ENCODE peak calls at places on chromosomes 16 and 17, in four cellular contexts. S is H9, U is H1, Z is mesendoderm. Q is an unnamed sample.

GRCh38 chr17:56557682-56558081 is 35.8 kb upstream of the NOG start:
- DNase-seq in S (no peak), U (no peak), Z (no peak), Q (no peak)

GRCh38 chr17:55458977-55459376 is 37.3 kb upstream of the MMD start:
- DNase-seq in S (no peak), U (no peak), Z (no peak), Q (peak)

GRCh38 chr17:71453876-71454422 is 666.9 kb upstream of the SOX9 start:
- DNase-seq in S (no peak), U (no peak), Z (no peak), Q (no peak)

GRCh38 chr17:21355586-21355985 is 20.6 kb upstream of the KCNJ12 start:
- DNase-seq in S (no peak), U (no peak), Z (no peak), Q (no peak)

GRCh38 chr17:79783891-79784290 is 5.9 kb downstream of the CBX2 start:
- DNase-seq in S (no peak), U (no peak), Z (no peak), Q (no peak)

GRCh38 chr16:57284206-57284951 is at the start of gene PLLP:
- DNase-seq in S (peak), U (peak), Z (peak), Q (peak)

GRCh38 chr16:8634991-8635736 is 13.7 kb downstream of the METTL22 start:
- DNase-seq in S (peak), U (peak), Z (peak), Q (peak)

GRCh38 chr16:25151996-25152395 is 40.5 kb downstream of the LCMT1 start:
- DNase-seq in S (no peak), U (no peak), Z (peak), Q (peak)

GRCh38 chr17:30995347-30995746 is 24.5 kb downstream of the RNF135 start:
- DNase-seq in S (no peak), U (no peak), Z (no peak), Q (peak)

GRCh38 chr17:78130080-78130438 is 512 bp upstream of the TMC8 start:
- DNase-seq in S (no peak), U (no peak), Z (no peak), Q (no peak)

GRCh38 chr17:75774988-75775668 is 9.5 kb upstream of the UNK start:
- DNase-seq in S (peak), U (peak), Z (peak), Q (peak)

GRCh38 chr16:88772871-88773811 is 11.9 kb downstream of the PIEZO1 start:
- DNase-seq in S (no peak), U (no peak), Z (peak), Q (peak)

GRCh38 chr16:88771294-88771772 is 13.7 kb downstream of the PIEZO1 start:
- DNase-seq in S (no peak), U (no peak), Z (no peak), Q (no peak)

GRCh38 chr16:88768041-88768876 is 16.8 kb downstream of the PIEZO1 start:
- DNase-seq in S (no peak), U (no peak), Z (no peak), Q (peak)

GRCh38 chr16:88769617-88770458 is 15.2 kb downstream of the PIEZO1 start:
- DNase-seq in S (peak), U (peak), Z (peak), Q (no peak)

GRCh38 chr16:88770459-88771293 is 14.3 kb downstream of the PIEZO1 start:
- DNase-seq in S (peak), U (no peak), Z (peak), Q (peak)
- H3K56ac ChIP-seq in S (no peak), U (no peak), Z (peak), Q (no peak)

DNA sequence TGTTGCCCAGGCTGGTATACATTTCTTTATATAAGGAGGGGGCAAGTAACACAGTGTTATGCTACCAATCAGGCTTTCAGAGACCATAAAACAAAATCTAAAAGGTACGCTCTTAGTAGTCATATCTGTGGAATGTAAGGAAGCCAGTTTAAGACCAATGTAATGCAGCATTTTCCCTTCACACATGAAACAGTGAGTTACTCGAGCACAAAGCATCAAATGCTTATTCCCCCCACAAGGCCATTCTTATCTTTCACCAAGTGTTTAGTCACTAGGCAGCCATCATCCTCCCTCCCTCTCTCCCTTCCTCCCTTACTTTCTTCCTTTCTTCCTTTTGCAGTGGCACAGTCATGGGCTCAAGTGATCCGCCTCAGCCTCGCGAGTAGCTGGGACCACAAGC is 12.8 kb downstream of the HMOX2 start:
- DNase-seq in S (no peak), U (no peak), Z (no peak), Q (peak)
- H3K56ac ChIP-seq in S (no peak), U (no peak), Z (peak), Q (no peak)

GRCh38 chr16:48627148-48627547 is 17.2 kb upstream of the N4BP1 start:
- DNase-seq in S (no peak), U (peak), Z (no peak), Q (no peak)

GRCh38 chr16:48632137-48632774 is 22.3 kb upstream of the N4BP1 start:
- DNase-seq in S (no peak), U (peak), Z (no peak), Q (no peak)

GRCh38 chr16:48628359-48628985 is 18.5 kb upstream of the N4BP1 start:
- DNase-seq in S (no peak), U (peak), Z (no peak), Q (no peak)

GRCh38 chr16:48629016-48629415 is 19.0 kb upstream of the N4BP1 start:
- DNase-seq in S (no peak), U (peak), Z (no peak), Q (no peak)

DNA sequence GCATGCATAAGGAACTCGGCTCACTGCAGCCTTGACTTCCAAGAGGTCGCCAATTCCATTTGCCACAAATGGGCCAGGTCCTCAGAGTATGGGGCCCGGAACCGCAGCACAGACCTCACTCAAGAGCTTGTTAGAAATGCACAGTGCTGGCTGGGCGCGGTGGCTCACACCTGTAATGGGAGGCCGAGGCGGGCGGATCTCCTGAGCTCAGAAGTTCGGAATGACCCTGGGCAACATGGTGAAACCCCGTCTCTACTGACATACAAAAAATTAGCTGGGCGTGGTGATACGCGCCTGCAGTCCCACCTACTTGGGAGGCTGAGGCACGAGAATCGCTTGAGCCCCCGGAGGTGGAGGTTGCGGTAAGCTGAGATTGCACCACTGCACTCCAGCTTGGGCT is 19.6 kb upstream of the N4BP1 start:
- DNase-seq in S (no peak), U (peak), Z (no peak), Q (no peak)
- H3K56ac ChIP-seq in S (no peak), U (no peak), Z (no peak), Q (no peak)

GRCh38 chr16:62213763-62214162 is 177.5 kb upstream of the CDH8 start:
- DNase-seq in S (peak), U (peak), Z (peak), Q (no peak)
- H3K56ac ChIP-seq in S (no peak), U (no peak), Z (no peak), Q (no peak)

GRCh38 chr17:51018541-51018940 is 102.1 kb downstream of the SPAG9 start:
- DNase-seq in S (no peak), U (no peak), Z (no peak), Q (no peak)
- H3K56ac ChIP-seq in S (no peak), U (no peak), Z (no peak), Q (no peak)